ENCODE peak calls at places on chromosomes 3 and 15, in ten cellular contexts. U is mesenchymal stem cell, M is aorta, F is colonic mucosa, D is right lobe of liver, B is suprapubic skin, S is transverse colon, A is heart right ventricle, C is right atrium auricular region, V is left ventricle myocardium inferior. G is an unnamed sample.
A peak's percentile ranks its signal among the peaks of the same experiment; 100 is the strongest.

GRCh38 chr3:58352624-58353023 is 19.9 kb downstream of the PXK start:
- DNase-seq in U (no peak), M (no peak), F (no peak), D (no peak), B (no peak), S (no peak), A (no peak), C (peak; percentile 9), V (no peak), G (no peak)

GRCh38 chr3:66863205-66864135 is 134.6 kb upstream of the KBTBD8 start:
- DNase-seq in U (no peak), M (no peak), F (no peak), D (no peak), B (no peak), S (no peak), A (no peak), C (no peak), V (no peak), G (no peak)

GRCh38 chr3:128932516-128933212 is 53.2 kb downstream of the ACAD9 start:
- DNase-seq in U (no peak), M (peak; percentile 15), F (no peak), D (no peak), B (peak; percentile 60), S (no peak), A (no peak), C (peak; percentile 34), V (no peak), G (no peak)

GRCh38 chr3:107217161-107217560 is 160.1 kb upstream of the CCDC54 start:
- DNase-seq in U (peak; percentile 93), M (no peak), F (no peak), D (no peak), B (no peak), S (no peak), A (no peak), C (no peak), V (no peak), G (no peak)

GRCh38 chr3:12180218-12180617 is 21.5 kb upstream of the TIMP4 start:
- DNase-seq in U (peak; percentile 31), M (peak; percentile 85), F (peak; percentile 63), D (no peak), B (no peak), S (peak; percentile 69), A (peak; percentile 62), C (peak; percentile 60), V (peak; percentile 49), G (peak; percentile 90)

GRCh38 chr15:91790826-91791225 is 62.7 kb upstream of the SLCO3A1 start:
- DNase-seq in U (no peak), M (no peak), F (no peak), D (no peak), B (no peak), S (no peak), A (no peak), C (no peak), V (no peak), G (no peak)

GRCh38 chr15:76973362-76973743 is 21.6 kb upstream of the PSTPIP1 start:
- DNase-seq in U (peak; percentile 6), M (peak; percentile 82), F (no peak), D (no peak), B (no peak), S (no peak), A (no peak), C (no peak), V (no peak), G (no peak)

GRCh38 chr3:138359137-138359536 is 10.8 kb downstream of the MRAS start:
- DNase-seq in U (no peak), M (no peak), F (no peak), D (no peak), B (no peak), S (no peak), A (no peak), C (no peak), V (no peak), G (no peak)

GRCh38 chr15:42018306-42019224 is 2.3 kb downstream of the PLA2G4E start:
- DNase-seq in U (no peak), M (no peak), F (no peak), D (no peak), B (no peak), S (no peak), A (peak; percentile 69), C (no peak), V (peak; percentile 52), G (no peak)

GRCh38 chr3:31054032-31054431 is 159.6 kb upstream of the GADL1 start:
- DNase-seq in U (no peak), M (no peak), F (no peak), D (no peak), B (no peak), S (no peak), A (no peak), C (no peak), V (no peak), G (no peak)

GRCh38 chr3:48599077-48599501 is 4.0 kb upstream of the COL7A1 start:
- DNase-seq in U (no peak), M (no peak), F (no peak), D (peak; percentile 37), B (no peak), S (no peak), A (peak; percentile 2), C (no peak), V (no peak), G (peak; percentile 54)

GRCh38 chr3:66938338-66938963 is 59.7 kb upstream of the KBTBD8 start:
- DNase-seq in U (peak; percentile 67), M (no peak), F (peak; percentile 58), D (no peak), B (no peak), S (peak; percentile 19), A (no peak), C (no peak), V (no peak), G (no peak)

GRCh38 chr3:133610031-133610430 is 36.5 kb downstream of the CDV3 start:
- DNase-seq in U (no peak), M (no peak), F (no peak), D (no peak), B (no peak), S (no peak), A (no peak), C (no peak), V (no peak), G (no peak)

GRCh38 chr3:14880486-14881179 is 61.9 kb downstream of the FGD5 start:
- DNase-seq in U (no peak), M (no peak), F (no peak), D (no peak), B (no peak), S (no peak), A (no peak), C (no peak), V (no peak), G (no peak)

GRCh38 chr3:1805331-1805730 is 293.3 kb upstream of the CNTN4 start:
- DNase-seq in U (no peak), M (no peak), F (no peak), D (no peak), B (no peak), S (no peak), A (no peak), C (no peak), V (no peak), G (no peak)

GRCh38 chr15:38707802-38708671 is 143.4 kb upstream of the RASGRP1 start:
- DNase-seq in U (peak; percentile 82), M (no peak), F (peak; percentile 55), D (no peak), B (no peak), S (peak; percentile 38), A (no peak), C (no peak), V (no peak), G (no peak)

DNA sequence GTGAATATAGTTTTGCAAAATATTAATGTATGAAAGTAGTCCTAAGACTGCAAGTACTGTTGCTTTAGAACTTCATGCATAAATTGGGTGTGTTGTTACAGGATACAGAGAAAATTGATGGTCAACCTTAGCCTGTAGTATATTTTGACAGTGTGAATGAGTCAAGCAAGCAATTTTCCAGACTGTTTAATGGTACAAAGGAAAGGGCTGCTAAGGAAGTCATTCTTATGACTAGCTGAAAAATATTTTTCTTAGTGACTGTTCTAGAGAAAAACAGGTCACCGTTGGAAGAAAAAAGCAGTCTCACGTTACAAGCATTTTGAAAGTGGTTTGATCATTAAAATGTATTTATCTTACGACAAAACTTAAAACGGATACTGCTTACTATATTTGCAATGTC is 49.2 kb downstream of the MBNL1 start:
- DNase-seq in U (peak; percentile 73), M (no peak), F (no peak), D (no peak), B (no peak), S (no peak), A (no peak), C (no peak), V (no peak), G (no peak)
- H3K27ac ChIP-seq in U (peak overlapping the region; percentile 53), M (no peak overlapping the region), F (peak overlapping the region; percentile 3), D (no peak overlapping the region), B (no peak overlapping the region), S (peak overlapping the region; percentile 37), A (peak overlapping the region; percentile 51), C (peak overlapping the region; percentile 61), V (peak overlapping the region; percentile 76), G (peak overlapping the region; percentile 1)

GRCh38 chr3:62369476-62369743 is 3.9 kb downstream of the FEZF2 start:
- DNase-seq in U (no peak), M (no peak), F (no peak), D (no peak), B (no peak), S (no peak), A (no peak), C (no peak), V (no peak), G (peak; percentile 34)
- H3K27me3 ChIP-seq in U (peaks cover 98% of the 10 kb centered on the region), M (peaks cover 3% of the 10 kb centered on the region), F (peaks cover 81% of the 10 kb centered on the region), D (no peaks in the 10 kb centered on the region), B (peaks cover 96% of the 10 kb centered on the region), S (peaks cover 100% of the 10 kb centered on the region), A (peaks cover 98% of the 10 kb centered on the region), C (peaks cover 60% of the 10 kb centered on the region), V (peaks cover 100% of the 10 kb centered on the region), G (peaks cover 100% of the 10 kb centered on the region)

DNA sequence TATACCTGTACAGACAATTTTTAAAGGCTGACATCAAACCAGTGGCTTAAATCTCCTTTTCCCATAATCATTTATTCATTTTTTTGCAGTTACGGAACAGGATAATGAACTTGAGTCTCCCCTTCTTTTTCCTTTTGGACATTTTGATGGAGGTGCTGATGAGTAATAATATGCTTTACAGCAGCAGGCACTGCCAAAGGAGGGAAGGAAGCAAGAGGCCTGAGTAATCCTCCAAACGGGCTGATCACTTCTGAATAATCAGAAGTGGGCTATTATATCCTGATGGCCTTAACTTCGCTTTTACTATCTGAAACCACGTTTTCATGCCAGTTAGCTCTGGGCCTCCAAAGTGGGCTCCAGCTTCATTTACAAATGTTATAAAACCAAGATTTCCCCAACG is 527.2 kb downstream of the FOXP1 start:
- DNase-seq in U (no peak), M (no peak), F (no peak), D (no peak), B (no peak), S (no peak), A (no peak), C (no peak), V (no peak), G (no peak)
- H3K4me3 ChIP-seq in U (peak overlapping the region; percentile 46), M (no peak overlapping the region), F (no peak overlapping the region), D (no peak overlapping the region), B (no peak overlapping the region), S (no peak overlapping the region), A (no peak overlapping the region), C (peak overlapping the region; percentile 3), V (peak overlapping the region; percentile 33), G (no peak overlapping the region)

DNA sequence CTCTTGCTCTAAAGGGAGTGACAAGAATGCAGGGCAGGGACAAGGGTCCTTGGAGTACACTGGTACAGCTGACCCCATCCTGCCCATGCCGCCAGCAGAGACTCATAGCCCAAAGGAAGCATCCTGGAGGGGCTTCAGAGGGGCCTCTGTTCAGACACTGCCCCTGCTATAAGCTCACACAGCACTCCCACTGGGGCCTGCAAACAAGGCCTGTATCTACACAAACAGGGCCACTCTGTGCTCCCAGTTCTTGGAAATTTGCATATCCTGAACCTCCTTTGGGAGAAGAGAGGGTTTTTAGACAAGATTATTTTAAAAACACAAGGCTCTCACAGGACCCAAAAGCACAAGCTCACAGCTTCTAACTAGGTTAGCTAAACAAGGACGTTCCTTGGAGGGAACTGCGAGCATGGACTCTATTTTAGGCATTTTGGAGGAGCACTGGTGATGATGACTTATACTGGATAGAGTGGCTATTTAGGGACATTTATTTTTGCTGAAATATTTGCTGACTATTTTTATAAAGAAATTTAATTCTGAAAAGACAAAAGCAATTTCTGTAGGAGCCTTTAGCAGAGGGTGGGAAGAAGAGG is 16.4 kb upstream of the ANKRD34C start:
- DNase-seq in U (no peak), M (no peak), F (no peak), D (no peak), B (no peak), S (no peak), A (no peak), C (no peak), V (no peak), G (no peak)
- H3K27ac ChIP-seq in U (no peak overlapping the region), M (no peak overlapping the region), F (no peak overlapping the region), D (no peak overlapping the region), B (no peak overlapping the region), S (no peak overlapping the region), A (peak overlapping the region; percentile 45), C (peak overlapping the region; percentile 36), V (peak overlapping the region; percentile 51), G (no peak overlapping the region)